ENCODE peak calls at places on chromosomes 3 and 15, in ten cellular contexts. P, U, G, O, Y, X, Z, E, W and L are unnamed samples.
A peak's percentile ranks its signal among the peaks of the same experiment; 100 is the strongest.

GRCh38 chr15:90031231-90031791 is 30.2 kb downstream of the ZNF710 start:
- DNase-seq in E (no peak), G (peak; percentile 75), X (no peak), P (peak; percentile 38), W (peak; percentile 18), U (no peak), O (peak; percentile 28), Y (no peak), Z (peak; percentile 27), L (no peak)

GRCh38 chr3:83523470-83524073 is 1435.2 kb upstream of the CADM2 start:
- DNase-seq in E (peak; percentile 70), W (no peak), X (peak; percentile 4), P (peak; percentile 49), G (peak; percentile 83), U (no peak), Y (peak; percentile 23), Z (peak; percentile 12), O (no peak), L (no peak)

GRCh38 chr3:33664195-33664594 is 53.9 kb downstream of the CLASP2 start:
- DNase-seq in E (no peak), O (no peak), X (peak; percentile 15), G (peak; percentile 73), Z (peak; percentile 74), Y (no peak), P (peak; percentile 30), W (no peak), U (no peak), L (no peak)

GRCh38 chr3:102733811-102734574 is 299.2 kb downstream of the ZPLD1 start:
- DNase-seq in P (no peak), E (no peak), U (no peak), Y (no peak), X (no peak), Z (no peak), G (peak; percentile 22), O (no peak), W (no peak), L (no peak)

GRCh38 chr3:123420416-123420968 is 28.4 kb downstream of the ADCY5 start:
- DNase-seq in P (no peak), U (no peak), Z (no peak), W (no peak), X (no peak), O (no peak), Y (no peak), E (no peak), G (no peak), L (no peak)

GRCh38 chr3:158127250-158128219 is 17.6 kb downstream of the RSRC1 start:
- DNase-seq in Z (no peak), O (no peak), U (no peak), E (no peak), G (peak; percentile 90), X (no peak), P (peak; percentile 43), W (no peak), Y (no peak), L (no peak)

GRCh38 chr15:52733078-52733477 is 53.9 kb upstream of the ATOSA start:
- DNase-seq in W (no peak), E (no peak), G (peak; percentile 25), Y (no peak), O (no peak), X (no peak), P (no peak), U (no peak), Z (peak; percentile 57), L (no peak)

GRCh38 chr3:32309653-32310242 is 71.3 kb downstream of the CMTM8 start:
- DNase-seq in Y (no peak), O (no peak), G (no peak), X (no peak), P (no peak), Z (no peak), E (no peak), U (no peak), W (no peak), L (no peak)

GRCh38 chr15:92733934-92734521 is 78.5 kb upstream of the FAM174B start:
- DNase-seq in E (no peak), P (no peak), G (no peak), Y (no peak), W (no peak), U (no peak), Z (no peak), X (no peak), O (peak; percentile 10), L (no peak)

GRCh38 chr3:69472093-69472492 is 86.2 kb upstream of the FRMD4B start:
- DNase-seq in O (no peak), E (no peak), Y (no peak), G (no peak), W (no peak), P (no peak), X (no peak), Z (no peak), U (no peak), L (no peak)

GRCh38 chr3:183491109-183491922 is 62.9 kb upstream of the MCF2L2 start:
- DNase-seq in W (no peak), Y (no peak), O (no peak), P (no peak), Z (no peak), U (no peak), G (no peak), E (peak; percentile 20), X (no peak), L (no peak)

GRCh38 chr3:116005404-116005803 is 382.1 kb downstream of the GAP43 start:
- DNase-seq in U (no peak), Z (peak; percentile 99), X (no peak), E (no peak), P (peak; percentile 98), Y (peak; percentile 71), O (no peak), G (peak; percentile 97), W (no peak), L (no peak)

GRCh38 chr3:126501736-126502135 is 15.8 kb downstream of the UROC1 start:
- DNase-seq in X (no peak), O (no peak), U (no peak), Y (no peak), W (no peak), G (no peak), Z (no peak), E (no peak), P (no peak), L (no peak)

GRCh38 chr3:77296527-77296926 is 256.6 kb downstream of the ROBO2 start:
- DNase-seq in X (no peak), E (no peak), G (peak; percentile 29), W (no peak), Z (no peak), Y (no peak), U (no peak), P (no peak), O (no peak), L (no peak)

GRCh38 chr3:166243511-166243910 is 406.3 kb upstream of the BCHE start:
- DNase-seq in U (no peak), W (no peak), Y (no peak), P (no peak), Z (no peak), X (no peak), E (no peak), G (no peak), O (no peak), L (no peak)

GRCh38 chr3:49110780-49111179 is 6.2 kb upstream of the QARS1 start:
- DNase-seq in O (no peak), U (no peak), P (no peak), X (no peak), W (no peak), Y (no peak), E (no peak), Z (no peak), G (no peak), L (no peak)

GRCh38 chr3:36792342-36792741 is 28.0 kb upstream of the DCLK3 start:
- DNase-seq in X (no peak), E (no peak), Y (no peak), G (peak; percentile 61), O (peak; percentile 18), U (no peak), P (peak; percentile 43), W (no peak), Z (no peak), L (no peak)

GRCh38 chr3:170180107-170180951 is 1.2 kb downstream of the PHC3 start:
- DNase-seq in G (peak; percentile 33), O (peak; percentile 18), Y (no peak), U (peak; percentile 38), Z (no peak), W (no peak), E (no peak), P (peak; percentile 26), X (no peak), L (no peak)

GRCh38 chr3:160395297-160395696 is 3.7 kb downstream of the IFT80 start:
- DNase-seq in W (no peak), O (no peak), Z (no peak), E (no peak), Y (no peak), U (no peak), P (peak; percentile 16), X (no peak), G (peak; percentile 35), L (no peak)

GRCh38 chr15:90560229-90560771 is 30.6 kb downstream of the CRTC3 start:
- DNase-seq in U (no peak), Z (peak; percentile 90), X (no peak), O (no peak), E (no peak), G (peak; percentile 49), Y (no peak), W (peak; percentile 68), P (peak; percentile 89), L (peak; percentile 51)

GRCh38 chr15:57160823-57161560 is 215.3 kb upstream of the CGNL1 start:
- DNase-seq in Z (no peak), U (no peak), E (no peak), W (no peak), G (no peak), Y (no peak), X (no peak), P (peak; percentile 61), O (no peak), L (no peak)

GRCh38 chr3:112043621-112044201 is 9.2 kb downstream of the TMPRSS7 start:
- DNase-seq in G (peak; percentile 75), W (peak; percentile 23), U (peak; percentile 42), O (peak; percentile 40), E (peak; percentile 40), P (peak; percentile 65), X (peak; percentile 24), Y (peak; percentile 23), Z (peak; percentile 20), L (no peak)

GRCh38 chr3:40490916-40491315 is 14.0 kb downstream of the ZNF619 start:
- DNase-seq in Z (no peak), G (no peak), W (no peak), P (peak; percentile 50), X (no peak), O (no peak), U (no peak), Y (no peak), E (no peak), L (no peak)

GRCh38 chr3:32814371-32814770 is 3.4 kb upstream of the TRIM71 start:
- DNase-seq in U (no peak), O (no peak), Z (no peak), Y (no peak), P (no peak), E (no peak), G (no peak), X (no peak), W (no peak), L (no peak)

GRCh38 chr3:12622335-12622734 is 41.6 kb downstream of the RAF1 start:
- DNase-seq in W (no peak), P (no peak), Y (no peak), O (no peak), X (no peak), Z (no peak), G (no peak), U (no peak), E (no peak), L (no peak)

GRCh38 chr15:94671845-94672524 is 440.6 kb downstream of the MCTP2 start:
- DNase-seq in O (no peak), E (no peak), G (no peak), P (peak; percentile 9), X (peak; percentile 11), Z (no peak), Y (no peak), U (no peak), W (no peak), L (no peak)